ENCODE peak calls at places on chromosomes 16 and 17, in nine cellular contexts. E is pons, M is cardiac fibroblast, P is EL, S is memory B cell, L is fibroblast of lung, D is astrocyte of the cerebellum, H is brain microvascular endothelial cell, F is iPS-NIHi11. T is an unnamed sample.

GRCh38 chr17:1367351-1367745 is 32.7 kb downstream of the YWHAE start:
- DNase-seq in H (no peak), D (peak; percentile 40), M (no peak), S (no peak), L (peak; percentile 64), F (no peak), E (no peak), P (no peak), T (peak; percentile 38)

GRCh38 chr17:78322327-78322857 is 37.5 kb downstream of the SOCS3 start:
- DNase-seq in M (no peak), E (no peak), F (no peak), H (no peak), S (no peak), P (peak; percentile 46), L (no peak), D (no peak), T (no peak)

GRCh38 chr16:15924996-15925395 is 24.4 kb upstream of the ABCC1 start:
- DNase-seq in E (no peak), P (no peak), F (no peak), L (no peak), M (no peak), D (no peak), S (no peak), H (no peak), T (no peak)

GRCh38 chr17:6096201-6097004 is 26.2 kb downstream of the WSCD1 start:
- DNase-seq in H (no peak), S (no peak), P (no peak), L (no peak), D (no peak), E (no peak), F (no peak), M (no peak), T (no peak)

GRCh38 chr17:55570360-55570759 is 59.1 kb upstream of the SMIM36 start:
- DNase-seq in D (no peak), S (no peak), E (no peak), P (no peak), L (no peak), H (no peak), F (no peak), M (no peak), T (peak; percentile 96)

GRCh38 chr17:48294989-48295892 is 134.8 kb downstream of the SKAP1 start:
- DNase-seq in M (peak; percentile 53), L (no peak), D (no peak), P (peak; percentile 18), F (no peak), H (no peak), S (no peak), E (no peak), T (no peak)

GRCh38 chr17:62981933-62982332 is 15.9 kb downstream of the TANC2 start:
- DNase-seq in D (no peak), M (peak; percentile 44), H (no peak), P (peak; percentile 34), L (peak; percentile 66), F (no peak), S (no peak), E (no peak), T (no peak)

GRCh38 chr16:31267332-31268032 is 7.7 kb downstream of the ITGAM start:
- DNase-seq in E (no peak), S (no peak), L (peak; percentile 35), H (no peak), M (no peak), P (peak; percentile 5), D (no peak), F (no peak), T (no peak)

GRCh38 chr16:8063151-8063550 is 527.2 kb downstream of the TMEM114 start:
- DNase-seq in F (no peak), S (no peak), D (no peak), M (no peak), L (no peak), H (no peak), E (no peak), P (no peak), T (no peak)

GRCh38 chr16:1613728-1614225 is 1.6 kb downstream of the CRAMP1 start:
- DNase-seq in M (peak; percentile 37), L (no peak), P (peak; percentile 18), F (no peak), S (peak; percentile 21), H (peak; percentile 13), D (no peak), E (no peak), T (peak; percentile 12)

GRCh38 chr17:16872351-16872751 is 99.6 kb downstream of the TNFRSF13B start:
- DNase-seq in S (no peak), M (no peak), D (no peak), E (no peak), L (peak; percentile 5), P (peak; percentile 26), H (no peak), F (no peak), T (no peak)

GRCh38 chr16:86610779-86611516 is 32.6 kb downstream of the FOXL1 start:
- DNase-seq in S (no peak), P (no peak), H (no peak), L (no peak), E (no peak), D (no peak), M (no peak), F (no peak), T (no peak)

GRCh38 chr17:42814633-42815399 is 9.3 kb downstream of the BECN1 start:
- DNase-seq in S (no peak), F (no peak), L (peak; percentile 98), E (no peak), P (peak; percentile 96), H (no peak), M (peak; percentile 98), D (peak; percentile 73), T (peak; percentile 4)

GRCh38 chr17:59696682-59697277 is 10.4 kb downstream of the PTRH2 start:
- DNase-seq in M (no peak), H (no peak), P (no peak), D (no peak), L (no peak), E (no peak), F (no peak), S (no peak), T (no peak)

GRCh38 chr17:54172096-54172495 is 349.4 kb downstream of the KIF2B start:
- DNase-seq in H (no peak), M (no peak), L (no peak), F (no peak), E (no peak), D (no peak), P (no peak), S (no peak), T (no peak)

GRCh38 chr17:19753661-19754463 is 5.8 kb upstream of the ALDH3A1 start:
- DNase-seq in D (no peak), P (peak; percentile 29), E (peak; percentile 79), H (no peak), L (no peak), F (peak; percentile 60), M (no peak), S (no peak), T (peak; percentile 70)

GRCh38 chr17:81851423-81851822 is 8.9 kb downstream of the P4HB start:
- DNase-seq in P (no peak), D (no peak), S (no peak), E (no peak), M (no peak), H (no peak), F (no peak), L (no peak), T (no peak)

GRCh38 chr16:62939687-62940086 is 903.4 kb upstream of the CDH8 start:
- DNase-seq in L (no peak), P (no peak), D (no peak), M (no peak), H (no peak), S (no peak), E (no peak), F (no peak), T (no peak)

GRCh38 chr16:66752379-66752778 is 970 bp upstream of the DYNC1LI2 start:
- DNase-seq in D (no peak), H (no peak), E (no peak), S (no peak), L (no peak), M (no peak), P (no peak), F (no peak), T (no peak)

GRCh38 chr16:85399583-85400284 is 213.4 kb upstream of the GSE1 start:
- DNase-seq in S (no peak), D (no peak), P (no peak), M (no peak), F (no peak), L (no peak), H (no peak), E (no peak), T (no peak)

GRCh38 chr17:6608321-6608720 is 32.2 kb downstream of the KIAA0753 start:
- DNase-seq in E (no peak), D (no peak), M (peak; percentile 48), H (peak; percentile 14), F (no peak), P (peak; percentile 46), S (no peak), L (peak; percentile 64), T (no peak)

GRCh38 chr17:18256776-18257175 is 1.8 kb downstream of the FLII start:
- DNase-seq in E (no peak), S (no peak), P (no peak), D (no peak), L (no peak), H (no peak), M (no peak), F (no peak), T (no peak)

GRCh38 chr16:71769222-71769621 is 39.4 kb downstream of the AP1G1 start:
- DNase-seq in D (no peak), M (no peak), H (no peak), P (no peak), F (no peak), S (no peak), E (peak; percentile 78), L (no peak), T (no peak)

GRCh38 chr17:50845260-50846147 is 10.1 kb downstream of the WFIKKN2 start:
- DNase-seq in P (peak; percentile 65), D (no peak), M (peak; percentile 65), F (no peak), L (peak; percentile 30), S (no peak), H (no peak), E (no peak), T (peak; percentile 39)

GRCh38 chr17:80889231-80889896 is 102.3 kb upstream of the CHMP6 start:
- DNase-seq in S (no peak), H (no peak), M (no peak), L (no peak), D (no peak), E (no peak), P (no peak), F (peak; percentile 6), T (no peak)

GRCh38 chr17:58391302-58391984 is 25.9 kb downstream of the RNF43 start:
- DNase-seq in S (no peak), H (peak; percentile 30), M (peak; percentile 22), E (no peak), D (peak; percentile 62), F (no peak), L (peak; percentile 33), P (peak; percentile 45), T (peak; percentile 25)

GRCh38 chr16:82653550-82654511 is 27.1 kb downstream of the CDH13 start:
- DNase-seq in D (peak; percentile 80), F (peak; percentile 10), H (peak; percentile 93), E (no peak), P (peak; percentile 98), S (no peak), M (peak; percentile 93), L (peak; percentile 94), T (peak; percentile 37)

GRCh38 chr16:1042776-1043349 is 29.7 kb upstream of the SSTR5 start:
- DNase-seq in D (no peak), E (no peak), H (no peak), L (no peak), S (no peak), F (no peak), P (no peak), M (no peak), T (no peak)